ENCODE peak calls at places on chromosomes 13 and 19, in eight cellular contexts. C, F, L, S, J, K, P and T are unnamed samples.

GRCh38 chr19:56321981-56322558 is 7.4 kb upstream of the ZSCAN5A start:
- DNase-seq in J (no peak), P (no peak), C (no peak), F (no peak), S (no peak), L (no peak), K (no peak), T (no peak)

GRCh38 chr19:38204728-38205127 is 19.3 kb downstream of the DPF1 start:
- DNase-seq in P (peak), C (no peak), J (no peak), L (no peak), S (no peak), K (no peak), F (no peak), T (no peak)

GRCh38 chr13:46385946-46386345 is 1.1 kb downstream of the RUBCNL start:
- DNase-seq in C (no peak), K (no peak), L (no peak), P (no peak), F (no peak), S (no peak), J (no peak), T (no peak)

GRCh38 chr19:4619668-4620294 is 19.5 kb upstream of the TNFAIP8L1 start:
- DNase-seq in C (peak), J (no peak), K (no peak), P (no peak), L (no peak), S (no peak), F (no peak), T (no peak)

GRCh38 chr13:90272356-90272755 is 1075.1 kb upstream of the MIR17HG start:
- DNase-seq in J (no peak), F (peak), C (no peak), L (no peak), P (no peak), S (no peak), K (no peak), T (no peak)

GRCh38 chr19:16676101-16676798 is 15.3 kb downstream of the TMEM38A start:
- DNase-seq in S (no peak), P (no peak), J (no peak), C (no peak), K (no peak), F (no peak), L (no peak), T (no peak)

GRCh38 chr19:14146789-14147216 is 10.4 kb upstream of the ASF1B start:
- DNase-seq in K (no peak), C (no peak), L (no peak), F (peak), S (no peak), J (no peak), P (no peak), T (no peak)

GRCh38 chr13:79451500-79451962 is 29.4 kb upstream of the NDFIP2 start:
- DNase-seq in F (peak), L (peak), K (no peak), S (no peak), J (no peak), P (no peak), C (no peak), T (no peak)

GRCh38 chr19:2167896-2168618 is 4.3 kb downstream of the DOT1L start:
- DNase-seq in P (no peak), K (no peak), J (peak), L (no peak), F (peak), C (peak), S (peak), T (peak)

GRCh38 chr19:51091895-51092873 is 9.5 kb upstream of the KLK14 start:
- DNase-seq in F (no peak), K (no peak), S (no peak), J (no peak), P (no peak), L (no peak), C (no peak), T (no peak)

GRCh38 chr19:35355851-35356460 is 2.3 kb upstream of the FFAR3 start:
- DNase-seq in C (no peak), P (no peak), L (no peak), K (no peak), J (no peak), F (no peak), S (peak), T (no peak)

GRCh38 chr13:48575014-48575413 is 42.1 kb upstream of the RCBTB2 start:
- DNase-seq in L (no peak), C (no peak), J (no peak), S (no peak), K (no peak), P (no peak), F (no peak), T (no peak)

GRCh38 chr13:92514420-92515125 is 712.0 kb upstream of the GPC6 start:
- DNase-seq in L (no peak), C (no peak), K (no peak), F (no peak), P (no peak), S (no peak), J (no peak), T (no peak)

GRCh38 chr19:40521276-40521675 is 54.5 kb downstream of the SPTBN4 start:
- DNase-seq in K (no peak), S (no peak), F (peak), J (no peak), L (no peak), C (no peak), P (no peak), T (no peak)

GRCh38 chr19:32222594-32222993 is 122.8 kb upstream of the ZNF507 start:
- DNase-seq in K (no peak), S (no peak), C (no peak), P (no peak), J (no peak), L (no peak), F (no peak), T (peak)

GRCh38 chr13:29529755-29530154 is 65.7 kb downstream of the SLC7A1 start:
- DNase-seq in K (no peak), J (no peak), L (no peak), P (no peak), F (no peak), S (no peak), C (no peak), T (no peak)

GRCh38 chr19:47239610-47240296 is 8.8 kb upstream of the BBC3 start:
- DNase-seq in K (no peak), S (peak), J (peak), F (peak), L (peak), P (no peak), C (peak), T (no peak)

GRCh38 chr19:17419154-17419490 is 725 bp upstream of the MVB12A start:
- DNase-seq in C (no peak), P (no peak), S (no peak), L (no peak), F (no peak), J (no peak), K (no peak), T (no peak)

GRCh38 chr13:21673592-21674270 is 2.9 kb downstream of the FGF9 start:
- DNase-seq in J (peak), L (peak), K (peak), S (peak), F (peak), C (peak), P (peak), T (no peak)

GRCh38 chr19:3375221-3376088 is 9.1 kb downstream of the NFIC start:
- DNase-seq in J (peak), L (no peak), P (no peak), S (peak), F (peak), C (peak), K (peak), T (peak)

GRCh38 chr19:45484273-45484945 is 12.4 kb downstream of the RTN2 start:
- DNase-seq in F (peak), C (no peak), J (no peak), L (no peak), K (no peak), P (no peak), S (no peak), T (no peak)

GRCh38 chr13:21615427-21615826 is 11.5 kb upstream of the MICU2 start:
- DNase-seq in P (no peak), K (no peak), C (no peak), L (no peak), F (no peak), J (no peak), S (no peak), T (no peak)

GRCh38 chr13:44302233-44302632 is 71.4 kb upstream of the SERP2 start:
- DNase-seq in K (no peak), L (no peak), S (no peak), J (no peak), F (no peak), P (no peak), C (no peak), T (no peak)

GRCh38 chr19:42985588-42985987 is 40.7 kb downstream of the PSG11 start:
- DNase-seq in F (no peak), S (no peak), K (no peak), L (no peak), J (no peak), C (no peak), P (no peak), T (no peak)

GRCh38 chr19:18514800-18515682 is 6.8 kb downstream of the ELL start:
- DNase-seq in L (no peak), K (peak), C (peak), J (peak), S (no peak), P (peak), F (peak), T (peak)

GRCh38 chr19:1408300-1409203 is 1.2 kb downstream of the DAZAP1 start:
- DNase-seq in S (peak), F (peak), P (no peak), L (peak), C (peak), J (peak), K (peak), T (no peak)

GRCh38 chr13:94972262-94972661 is 259.9 kb upstream of the SOX21 start:
- DNase-seq in J (no peak), L (no peak), C (no peak), S (no peak), P (no peak), K (no peak), F (no peak), T (no peak)

GRCh38 chr13:101058841-101059240 is 357.5 kb downstream of the NALCN start:
- DNase-seq in K (no peak), S (no peak), J (no peak), L (no peak), P (no peak), F (no peak), C (no peak), T (no peak)

GRCh38 chr19:13794388-13794751 is 873 bp upstream of the ZSWIM4 start:
- DNase-seq in K (peak), J (peak), S (peak), C (peak), P (no peak), L (no peak), F (peak), T (peak)

GRCh38 chr13:102591988-102592781 is 4.6 kb upstream of the TPP2 start:
- DNase-seq in C (peak), K (peak), L (peak), F (peak), J (peak), S (peak), P (peak), T (peak)

GRCh38 chr13:104140557-104140956 is 1074.3 kb upstream of the SLC10A2 start:
- DNase-seq in J (no peak), P (peak), K (no peak), S (no peak), F (peak), L (no peak), C (no peak), T (no peak)

GRCh38 chr13:114241918-114242317 is 7.2 kb downstream of the CDC16 start:
- DNase-seq in L (no peak), J (no peak), F (no peak), S (no peak), K (no peak), P (no peak), C (no peak), T (no peak)

GRCh38 chr13:79360064-79360463 is 46.0 kb downstream of the RBM26 start:
- DNase-seq in J (no peak), P (no peak), F (no peak), L (no peak), C (no peak), S (no peak), K (no peak), T (no peak)